ENCODE peak calls at places on chromosomes 1 and 21, in seven cellular contexts. One of them, this sample, is unnamed.

GRCh38 chr1:177780096-177780700 is 189.7 kb downstream of the SEC16B start:
- DNase-seq in fibroblast of villous mesenchyme: peak; percentile 60
- DNase-seq in neural crest cell: no peak
- DNase-seq in GM23338: peak; percentile 71
- DNase-seq in astrocyte of the spinal cord: peak; percentile 66
- DNase-seq in mammary epithelial cell: peak; percentile 51
- DNase-seq in coronary artery: no peak
- DNase-seq in this sample: peak; percentile 42

GRCh38 chr1:151313501-151313900 is 13.7 kb downstream of the PI4KB start:
- DNase-seq in neural crest cell: no peak
- DNase-seq in GM23338: no peak
- DNase-seq in fibroblast of villous mesenchyme: peak; percentile 29
- DNase-seq in astrocyte of the spinal cord: no peak
- DNase-seq in mammary epithelial cell: no peak
- DNase-seq in coronary artery: no peak
- DNase-seq in this sample: no peak

GRCh38 chr1:186183219-186183618 is 191.8 kb downstream of the TPR start:
- DNase-seq in astrocyte of the spinal cord: peak; percentile 60
- DNase-seq in GM23338: no peak
- DNase-seq in fibroblast of villous mesenchyme: peak; percentile 16
- DNase-seq in neural crest cell: no peak
- DNase-seq in coronary artery: no peak
- DNase-seq in mammary epithelial cell: peak; percentile 94
- DNase-seq in this sample: peak; percentile 55

GRCh38 chr1:151494741-151495281 is 16.4 kb upstream of the CGN start:
- DNase-seq in GM23338: no peak
- DNase-seq in fibroblast of villous mesenchyme: peak; percentile 62
- DNase-seq in astrocyte of the spinal cord: peak; percentile 70
- DNase-seq in mammary epithelial cell: peak; percentile 77
- DNase-seq in coronary artery: no peak
- DNase-seq in neural crest cell: no peak
- DNase-seq in this sample: peak; percentile 55

GRCh38 chr1:214362188-214362882 is 81.4 kb downstream of the SMYD2 start:
- DNase-seq in fibroblast of villous mesenchyme: peak; percentile 48
- DNase-seq in neural crest cell: no peak
- DNase-seq in GM23338: no peak
- DNase-seq in mammary epithelial cell: no peak
- DNase-seq in astrocyte of the spinal cord: peak; percentile 58
- DNase-seq in coronary artery: peak; percentile 86
- DNase-seq in this sample: no peak

GRCh38 chr21:31336739-31337040 is 7.4 kb downstream of the TIAM1 start:
- DNase-seq in mammary epithelial cell: no peak
- DNase-seq in fibroblast of villous mesenchyme: no peak
- DNase-seq in astrocyte of the spinal cord: no peak
- DNase-seq in neural crest cell: no peak
- DNase-seq in coronary artery: no peak
- DNase-seq in GM23338: no peak
- DNase-seq in this sample: no peak

GRCh38 chr1:170666661-170667060 is 2.7 kb downstream of the PRRX1 start:
- DNase-seq in mammary epithelial cell: no peak
- DNase-seq in GM23338: peak; percentile 57
- DNase-seq in coronary artery: no peak
- DNase-seq in astrocyte of the spinal cord: peak; percentile 44
- DNase-seq in neural crest cell: no peak
- DNase-seq in fibroblast of villous mesenchyme: peak; percentile 46
- DNase-seq in this sample: no peak

GRCh38 chr1:74334147-74334546 is 99.0 kb downstream of the TNNI3K start:
- DNase-seq in GM23338: no peak
- DNase-seq in fibroblast of villous mesenchyme: no peak
- DNase-seq in astrocyte of the spinal cord: peak; percentile 43
- DNase-seq in mammary epithelial cell: no peak
- DNase-seq in coronary artery: no peak
- DNase-seq in neural crest cell: no peak
- DNase-seq in this sample: no peak

GRCh38 chr1:102071451-102071850 is 74.7 kb upstream of the OLFM3 start:
- DNase-seq in GM23338: no peak
- DNase-seq in neural crest cell: no peak
- DNase-seq in mammary epithelial cell: no peak
- DNase-seq in astrocyte of the spinal cord: no peak
- DNase-seq in fibroblast of villous mesenchyme: no peak
- DNase-seq in coronary artery: no peak
- DNase-seq in this sample: no peak

GRCh38 chr1:28889357-28889756 is 25.0 kb upstream of the EPB41 start:
- DNase-seq in mammary epithelial cell: no peak
- DNase-seq in GM23338: no peak
- DNase-seq in fibroblast of villous mesenchyme: no peak
- DNase-seq in coronary artery: no peak
- DNase-seq in astrocyte of the spinal cord: no peak
- DNase-seq in neural crest cell: no peak
- DNase-seq in this sample: no peak

GRCh38 chr1:15799928-15800835 is 7.3 kb downstream of the UQCRHL start:
- DNase-seq in GM23338: peak; percentile 40
- DNase-seq in mammary epithelial cell: peak; percentile 92
- DNase-seq in neural crest cell: no peak
- DNase-seq in fibroblast of villous mesenchyme: peak; percentile 83
- DNase-seq in astrocyte of the spinal cord: peak; percentile 29
- DNase-seq in coronary artery: no peak
- DNase-seq in this sample: peak; percentile 84

GRCh38 chr1:218967836-218968235 is 205.8 kb upstream of the LYPLAL1 start:
- DNase-seq in GM23338: no peak
- DNase-seq in mammary epithelial cell: peak; percentile 66
- DNase-seq in astrocyte of the spinal cord: peak; percentile 36
- DNase-seq in neural crest cell: no peak
- DNase-seq in coronary artery: no peak
- DNase-seq in fibroblast of villous mesenchyme: peak; percentile 72
- DNase-seq in this sample: peak; percentile 9

GRCh38 chr21:36428789-36429671 is 43.8 kb downstream of the CHAF1B start:
- DNase-seq in GM23338: no peak
- DNase-seq in mammary epithelial cell: no peak
- DNase-seq in coronary artery: no peak
- DNase-seq in neural crest cell: no peak
- DNase-seq in fibroblast of villous mesenchyme: no peak
- DNase-seq in astrocyte of the spinal cord: no peak
- DNase-seq in this sample: no peak

GRCh38 chr21:37751268-37751975 is 164.8 kb downstream of the KCNJ6 start:
- DNase-seq in fibroblast of villous mesenchyme: peak; percentile 31
- DNase-seq in neural crest cell: no peak
- DNase-seq in coronary artery: no peak
- DNase-seq in mammary epithelial cell: no peak
- DNase-seq in astrocyte of the spinal cord: peak; percentile 26
- DNase-seq in GM23338: no peak
- DNase-seq in this sample: no peak

GRCh38 chr1:241688940-241689368 is 36.9 kb downstream of the WDR64 start:
- DNase-seq in fibroblast of villous mesenchyme: peak; percentile 26
- DNase-seq in mammary epithelial cell: peak; percentile 98
- DNase-seq in astrocyte of the spinal cord: peak; percentile 9
- DNase-seq in neural crest cell: no peak
- DNase-seq in GM23338: no peak
- DNase-seq in coronary artery: no peak
- DNase-seq in this sample: peak; percentile 71

GRCh38 chr1:246398126-246398813 is 108.8 kb downstream of the SMYD3 start:
- DNase-seq in GM23338: no peak
- DNase-seq in mammary epithelial cell: no peak
- DNase-seq in coronary artery: no peak
- DNase-seq in fibroblast of villous mesenchyme: no peak
- DNase-seq in neural crest cell: no peak
- DNase-seq in astrocyte of the spinal cord: no peak
- DNase-seq in this sample: no peak

GRCh38 chr1:90728656-90729257 is 11.7 kb upstream of the BARHL2 start:
- DNase-seq in fibroblast of villous mesenchyme: no peak
- DNase-seq in neural crest cell: no peak
- DNase-seq in coronary artery: no peak
- DNase-seq in astrocyte of the spinal cord: no peak
- DNase-seq in GM23338: peak; percentile 41
- DNase-seq in mammary epithelial cell: no peak
- DNase-seq in this sample: no peak

GRCh38 chr1:90731382-90732050 is 14.4 kb upstream of the BARHL2 start:
- DNase-seq in fibroblast of villous mesenchyme: no peak
- DNase-seq in GM23338: no peak
- DNase-seq in coronary artery: no peak
- DNase-seq in astrocyte of the spinal cord: no peak
- DNase-seq in neural crest cell: no peak
- DNase-seq in mammary epithelial cell: no peak
- DNase-seq in this sample: no peak

GRCh38 chr1:90730247-90731022 is 13.3 kb upstream of the BARHL2 start:
- DNase-seq in mammary epithelial cell: no peak
- DNase-seq in coronary artery: no peak
- DNase-seq in astrocyte of the spinal cord: peak; percentile 20
- DNase-seq in neural crest cell: no peak
- DNase-seq in fibroblast of villous mesenchyme: no peak
- DNase-seq in GM23338: peak; percentile 52
- DNase-seq in this sample: no peak

GRCh38 chr1:90727917-90728655 is 11.0 kb upstream of the BARHL2 start:
- DNase-seq in coronary artery: no peak
- DNase-seq in mammary epithelial cell: no peak
- DNase-seq in neural crest cell: no peak
- DNase-seq in astrocyte of the spinal cord: no peak
- DNase-seq in fibroblast of villous mesenchyme: no peak
- DNase-seq in GM23338: peak; percentile 64
- DNase-seq in this sample: no peak

DNA sequence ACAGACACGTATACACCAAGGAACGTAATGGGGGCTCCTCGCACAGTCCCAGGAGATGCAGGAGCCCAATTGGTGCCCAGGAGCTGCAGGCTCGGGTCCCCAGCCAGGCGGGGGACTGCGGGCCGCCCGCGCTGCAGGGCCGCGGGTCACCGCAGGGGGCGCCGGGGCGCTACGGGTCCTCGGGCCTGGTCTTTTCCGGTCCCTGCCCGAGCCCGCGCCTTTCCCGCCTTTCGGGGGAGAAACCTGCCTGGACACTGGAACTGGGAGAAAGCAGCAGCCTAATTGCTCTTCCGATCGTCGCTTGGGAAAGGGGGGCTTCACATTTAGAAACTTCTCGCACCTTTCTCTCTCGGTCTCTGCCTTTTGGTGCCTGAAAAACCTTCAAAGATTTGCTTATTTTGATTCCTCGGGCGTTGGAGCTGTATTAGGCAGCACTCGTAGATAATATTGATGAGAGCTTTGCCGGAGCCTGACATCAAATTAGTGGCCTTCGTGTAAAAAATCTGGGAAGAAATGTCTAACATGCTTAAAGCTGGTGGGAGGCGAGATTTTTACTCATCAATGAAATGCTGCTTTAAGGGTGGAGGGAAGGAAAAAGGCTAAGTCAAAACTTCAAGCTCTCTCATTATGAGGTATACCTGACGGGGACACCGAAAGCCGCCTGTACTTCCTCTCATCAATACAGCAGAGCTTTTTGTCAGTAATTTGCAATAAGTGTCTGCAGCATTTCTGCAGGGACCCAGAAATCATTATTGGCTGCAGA is 12.6 kb upstream of the BARHL2 start:
- DNase-seq in astrocyte of the spinal cord: no peak
- DNase-seq in coronary artery: no peak
- DNase-seq in fibroblast of villous mesenchyme: no peak
- DNase-seq in GM23338: peak; percentile 91
- DNase-seq in neural crest cell: peak; percentile 81
- DNase-seq in mammary epithelial cell: no peak
- DNase-seq in this sample: no peak
- TF ChIP-seq CTCF in astrocyte of the spinal cord: peak; percentile 19
- TF ChIP-seq CTCF in coronary artery: no peak
- TF ChIP-seq CTCF in fibroblast of villous mesenchyme: peak; percentile 28
- TF ChIP-seq CTCF in GM23338: peak; percentile 79
- TF ChIP-seq CTCF in neural crest cell: peak; percentile 78
- TF ChIP-seq CTCF in mammary epithelial cell: peak; percentile 17
- TF ChIP-seq CTCF in this sample: peak; percentile 60

DNA sequence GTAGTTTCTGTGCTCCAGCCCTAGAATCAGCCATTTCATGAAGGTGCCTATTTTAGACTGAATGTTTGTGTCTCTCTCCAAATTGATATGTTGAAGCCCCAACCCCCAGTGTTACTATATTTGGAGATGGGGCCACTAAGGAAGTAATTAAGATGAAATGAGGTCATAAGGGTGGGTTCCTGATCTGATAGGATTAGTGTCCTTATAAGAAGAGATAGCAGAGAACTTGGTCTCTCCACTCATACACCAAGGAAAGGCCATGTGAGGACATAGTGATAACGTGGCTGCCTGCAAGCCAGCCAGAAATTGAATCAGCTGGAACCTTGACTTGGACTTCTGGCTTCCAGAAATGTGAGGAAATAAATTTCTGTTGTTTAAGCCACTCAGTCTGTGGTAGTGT is 12.3 kb downstream of the RAVER2 start:
- DNase-seq in GM23338: no peak
- DNase-seq in coronary artery: no peak
- DNase-seq in neural crest cell: no peak
- DNase-seq in fibroblast of villous mesenchyme: no peak
- DNase-seq in mammary epithelial cell: no peak
- DNase-seq in astrocyte of the spinal cord: no peak
- DNase-seq in this sample: no peak
- TF ChIP-seq CTCF in GM23338: no peak
- TF ChIP-seq CTCF in coronary artery: no peak
- TF ChIP-seq CTCF in neural crest cell: no peak
- TF ChIP-seq CTCF in fibroblast of villous mesenchyme: no peak
- TF ChIP-seq CTCF in mammary epithelial cell: no peak
- TF ChIP-seq CTCF in astrocyte of the spinal cord: no peak
- TF ChIP-seq CTCF in this sample: no peak

DNA sequence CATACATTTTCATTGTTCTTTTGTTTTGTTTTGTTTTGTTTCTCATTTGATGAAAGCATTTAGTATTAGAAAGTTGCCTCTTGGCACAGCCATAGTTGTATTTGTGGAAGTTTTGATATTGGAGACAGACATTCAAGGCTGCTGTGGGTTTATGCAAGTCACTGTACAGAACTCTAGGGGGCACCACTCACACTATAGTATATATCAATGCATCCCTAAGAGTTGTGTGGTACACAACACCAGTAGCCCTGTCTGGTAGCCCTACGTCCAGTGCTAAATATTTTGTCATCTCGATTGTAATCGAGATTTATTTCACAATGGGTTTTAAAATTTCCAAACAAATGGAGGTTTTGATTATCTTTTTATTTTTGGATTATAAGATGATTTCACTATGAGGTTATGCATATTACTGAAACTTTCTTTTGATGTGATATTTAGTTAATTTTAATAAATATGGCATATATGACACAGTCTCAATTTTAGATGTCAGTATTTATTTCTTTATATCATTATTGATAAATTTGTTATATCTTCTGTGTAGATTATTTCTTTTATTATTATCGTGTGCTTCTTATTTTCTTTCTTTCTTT is 112.2 kb downstream of the NR5A2 start:
- DNase-seq in mammary epithelial cell: peak; percentile 32
- DNase-seq in GM23338: peak; percentile 78
- DNase-seq in neural crest cell: no peak
- DNase-seq in coronary artery: no peak
- DNase-seq in fibroblast of villous mesenchyme: peak; percentile 66
- DNase-seq in astrocyte of the spinal cord: peak; percentile 68
- DNase-seq in this sample: peak; percentile 39
- TF ChIP-seq CTCF in mammary epithelial cell: peak; percentile 72
- TF ChIP-seq CTCF in GM23338: peak; percentile 77
- TF ChIP-seq CTCF in neural crest cell: peak; percentile 76
- TF ChIP-seq CTCF in coronary artery: no peak
- TF ChIP-seq CTCF in fibroblast of villous mesenchyme: peak; percentile 84
- TF ChIP-seq CTCF in astrocyte of the spinal cord: peak; percentile 68
- TF ChIP-seq CTCF in this sample: peak; percentile 88

DNA sequence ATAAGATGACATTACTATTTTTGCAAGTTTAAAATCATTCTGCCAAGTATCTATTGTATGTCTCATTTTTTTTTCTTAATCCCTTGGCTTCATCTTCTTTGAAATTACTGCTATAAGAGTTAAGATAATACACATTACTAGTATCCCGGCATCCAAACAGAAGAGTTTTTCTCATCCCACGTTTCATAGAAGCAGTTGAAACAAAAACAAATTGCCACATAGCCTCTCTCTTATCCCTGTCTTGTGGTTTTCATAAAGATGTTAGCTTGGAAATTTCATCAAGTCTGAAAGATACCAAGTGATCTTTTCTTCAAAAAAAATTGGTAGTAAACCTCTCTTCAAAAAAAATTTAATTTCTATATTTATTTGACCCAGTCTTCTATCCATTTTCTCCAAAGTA is 465.2 kb upstream of the PTBP2 start:
- DNase-seq in astrocyte of the spinal cord: no peak
- DNase-seq in GM23338: no peak
- DNase-seq in neural crest cell: no peak
- DNase-seq in coronary artery: no peak
- DNase-seq in fibroblast of villous mesenchyme: peak; percentile 42
- DNase-seq in mammary epithelial cell: no peak
- DNase-seq in this sample: no peak
- TF ChIP-seq CTCF in astrocyte of the spinal cord: no peak
- TF ChIP-seq CTCF in GM23338: no peak
- TF ChIP-seq CTCF in neural crest cell: no peak
- TF ChIP-seq CTCF in coronary artery: no peak
- TF ChIP-seq CTCF in fibroblast of villous mesenchyme: no peak
- TF ChIP-seq CTCF in mammary epithelial cell: no peak
- TF ChIP-seq CTCF in this sample: no peak

This sample was measured in HFFc6.